ENCODE peak calls at places on chromosomes 3 and 15, in four cellular contexts. O is C1 segment of cervical spinal cord; D is activated CD4-positive, alpha-beta T cell treated with anti-CD3 and anti-CD28 coated beads, Interleukin-2, amount 10 ng/mL, durations not matched to agents 7 days and 5 days; C is NB4. M is an unnamed sample.
A peak's percentile ranks its signal among the peaks of the same experiment; 100 is the strongest.

GRCh38 chr15:65081758-65082157 is 5.2 kb downstream of the KBTBD13 start:
- DNase-seq in O (no peak), D (no peak), C (no peak), M (no peak)

GRCh38 chr15:85412956-85413854 is 32.8 kb downstream of the AKAP13 start:
- DNase-seq in O (no peak), D (peak; percentile 80), C (peak; percentile 90), M (peak; percentile 97)

GRCh38 chr3:105746226-105746996 is 122.4 kb downstream of the CBLB start:
- DNase-seq in O (no peak), D (no peak), C (no peak), M (no peak)

GRCh38 chr3:35296533-35296932 is 342.8 kb upstream of the ARPP21 start:
- DNase-seq in O (no peak), D (peak; percentile 26), C (no peak), M (no peak)

GRCh38 chr3:43178891-43179366 is 73.0 kb upstream of the POMGNT2 start:
- DNase-seq in O (no peak), D (no peak), C (peak; percentile 42), M (no peak)

GRCh38 chr3:138670409-138670808 is 61.8 kb downstream of the FAIM start:
- DNase-seq in O (no peak), D (no peak), C (no peak), M (no peak)

GRCh38 chr3:190840146-190840545 is 22.3 kb downstream of the GMNC start:
- DNase-seq in O (no peak), D (no peak), C (peak; percentile 4), M (no peak)

GRCh38 chr3:110419571-110419970 is 652.0 kb upstream of the NECTIN3 start:
- DNase-seq in O (no peak), D (no peak), C (no peak), M (no peak)

GRCh38 chr3:32684029-32684799 is 774 bp upstream of the CNOT10 start:
- DNase-seq in O (no peak), D (no peak), C (no peak), M (no peak)

GRCh38 chr3:120567370-120568197 is 28.6 kb upstream of the NDUFB4 start:
- DNase-seq in O (peak; percentile 18), D (no peak), C (peak; percentile 53), M (no peak)

GRCh38 chr15:45943255-45943654 is 308.4 kb downstream of the SQOR start:
- DNase-seq in O (no peak), D (no peak), C (no peak), M (no peak)

GRCh38 chr3:118556983-118557382 is 477.7 kb downstream of the IGSF11 start:
- DNase-seq in O (no peak), D (no peak), C (no peak), M (no peak)

GRCh38 chr15:36109943-36110658 is 469.3 kb upstream of the CDIN1 start:
- DNase-seq in O (no peak), D (no peak), C (no peak), M (no peak)

GRCh38 chr3:192812736-192813383 is 85.5 kb upstream of the FGF12 start:
- DNase-seq in O (no peak), D (peak; percentile 32), C (peak; percentile 54), M (peak; percentile 50)

M was measured in Panc1.